ENCODE peak calls at places on chromosomes 11 and 22, in four cellular contexts. Z, U, I and G are unnamed samples.

GRCh38 chr11:126355926-126356897 is 726 bp downstream of the ST3GAL4 start:
- DNase-seq in Z (peak), U (no peak), I (peak), G (no peak)

GRCh38 chr11:10493041-10493663 is 38.1 kb downstream of the AMPD3 start:
- DNase-seq in U (no peak), Z (no peak), I (no peak), G (peak)

GRCh38 chr22:44383652-44384562 is 71.2 kb upstream of the SHISAL1 start:
- DNase-seq in U (no peak), I (no peak), Z (no peak), G (no peak)

GRCh38 chr11:1234771-1235614 is 12.1 kb downstream of the MUC5B start:
- DNase-seq in Z (no peak), I (no peak), U (no peak), G (peak)

GRCh38 chr11:34738237-34738636 is 117.3 kb downstream of the EHF start:
- DNase-seq in Z (no peak), U (no peak), I (no peak), G (no peak)

GRCh38 chr11:65425971-65426838 is 3.6 kb downstream of the NEAT1 start:
- DNase-seq in Z (peak), U (peak), I (peak), G (peak)

GRCh38 chr22:29587938-29588699 is 7.2 kb upstream of the NIPSNAP1 start:
- DNase-seq in I (peak), U (no peak), Z (peak), G (no peak)

GRCh38 chr11:74272276-74272675 is 39.2 kb downstream of the P4HA3 start:
- DNase-seq in U (no peak), I (no peak), Z (no peak), G (peak)

GRCh38 chr22:29141078-29141688 is 64.5 kb upstream of the EMID1 start:
- DNase-seq in U (no peak), I (no peak), Z (no peak), G (no peak)

GRCh38 chr22:30444632-30445437 is 19.3 kb downstream of the MTFP1 start:
- DNase-seq in Z (peak), I (peak), U (peak), G (peak)

GRCh38 chr22:39325392-39325932 is 6.0 kb upstream of the RPL3 start:
- DNase-seq in Z (peak), U (no peak), I (peak), G (no peak)

GRCh38 chr11:73323464-73323863 is 15.4 kb downstream of the ARHGEF17 start:
- DNase-seq in I (peak), Z (peak), U (no peak), G (peak)

GRCh38 chr22:32411388-32411787 is 659 bp downstream of the RTCB start:
- DNase-seq in Z (no peak), I (peak), U (peak), G (peak)

GRCh38 chr11:3109921-3110706 is 52.9 kb upstream of the CARS1 start:
- DNase-seq in I (peak), Z (no peak), U (peak), G (peak)

GRCh38 chr11:76623171-76623883 is 47.2 kb downstream of the LRRC32 start:
- DNase-seq in Z (peak), I (peak), U (no peak), G (peak)

GRCh38 chr11:2462986-2463765 is 18.4 kb downstream of the KCNQ1 start:
- DNase-seq in U (peak), Z (no peak), I (no peak), G (peak)

GRCh38 chr22:26624788-26625187 is 3.0 kb downstream of the CRYBA4 start:
- DNase-seq in U (no peak), Z (no peak), I (no peak), G (no peak)

GRCh38 chr22:37454857-37455686 is 27.8 kb upstream of the ELFN2 start:
- DNase-seq in U (peak), Z (peak), I (peak), G (peak)

GRCh38 chr22:17606472-17606871 is 22.1 kb downstream of the ATP6V1E1 start:
- DNase-seq in U (no peak), I (no peak), Z (no peak), G (no peak)

GRCh38 chr11:65506770-65507485 is 8.1 kb downstream of the MALAT1 start:
- DNase-seq in U (peak), Z (peak), I (peak), G (peak)

GRCh38 chr22:23835773-23836144 is 3.0 kb downstream of the DERL3 start:
- DNase-seq in Z (no peak), U (peak), I (no peak), G (no peak)

GRCh38 chr11:75066061-75066460 is 30.6 kb downstream of the OR2AT4 start:
- DNase-seq in I (peak), U (no peak), Z (peak), G (no peak)

GRCh38 chr11:26953770-26954392 is 40.0 kb upstream of the FIBIN start:
- DNase-seq in I (peak), U (no peak), Z (no peak), G (no peak)

GRCh38 chr11:126477526-126478275 is 122.2 kb downstream of the ST3GAL4 start:
- DNase-seq in I (no peak), Z (no peak), U (no peak), G (no peak)

GRCh38 chr11:45371251-45371749 is 85.2 kb upstream of the SYT13 start:
- DNase-seq in U (peak), Z (peak), I (peak), G (peak)

GRCh38 chr22:23781065-23781464 is 5.7 kb upstream of the SMARCB1 start:
- DNase-seq in Z (no peak), U (no peak), I (no peak), G (no peak)

GRCh38 chr11:130202818-130203671 is 43.5 kb downstream of the ST14 start:
- DNase-seq in I (no peak), Z (no peak), U (no peak), G (no peak)

GRCh38 chr11:72773291-72773690 is 20.6 kb downstream of the STARD10 start:
- DNase-seq in Z (peak), U (no peak), I (peak), G (peak)

GRCh38 chr11:76314741-76315090 is 66.2 kb downstream of the THAP12 start:
- DNase-seq in I (peak), Z (no peak), U (no peak), G (peak)

GRCh38 chr22:42344391-42344861 is 74.0 kb upstream of the TCF20 start:
- DNase-seq in U (no peak), I (peak), Z (no peak), G (peak)

GRCh38 chr22:42717197-42717967 is 3.3 kb downstream of the A4GALT start:
- DNase-seq in Z (peak), I (no peak), U (peak), G (peak)

GRCh38 chr11:33663121-33663520 is 37.5 kb downstream of the C11orf91 start:
- DNase-seq in I (no peak), U (no peak), Z (no peak), G (no peak)

GRCh38 chr11:94926698-94927237 is 46.6 kb downstream of the CWC15 start:
- DNase-seq in U (no peak), I (peak), Z (peak), G (peak)

GRCh38 chr11:34977039-34977906 is 60.9 kb downstream of the PDHX start:
- DNase-seq in U (no peak), Z (peak), I (peak), G (no peak)

GRCh38 chr11:118785362-118785761 is 5.6 kb downstream of the DDX6 start:
- DNase-seq in U (no peak), I (peak), Z (peak), G (no peak)

GRCh38 chr22:37741312-37741795 is 44.5 kb downstream of the TRIOBP start:
- DNase-seq in I (peak), Z (peak), U (peak), G (peak)

GRCh38 chr22:33513388-33514336 is 406.6 kb downstream of the LARGE1 start:
- DNase-seq in U (no peak), Z (no peak), I (no peak), G (no peak)

GRCh38 chr22:29663230-29663826 is 56.5 kb upstream of the CABP7 start:
- DNase-seq in Z (no peak), I (no peak), U (no peak), G (no peak)